ENCODE peak calls at places on chromosome 21, in six cellular contexts. P is HL-60, F is neural progenitor cell, A is HCT116, Z is heart right ventricle, X is hepatocyte. Y is an unnamed sample.

GRCh38 chr21:34020005-34020847 is 53.2 kb upstream of the MRPS6 start:
- DNase-seq in F (no peak), P (peak), X (no peak), Z (no peak), A (no peak), Y (no peak)

GRCh38 chr21:46323227-46323709 is 402 bp downstream of the C21orf58 start:
- DNase-seq in F (peak), A (no peak), Z (no peak), P (no peak), X (peak), Y (no peak)

GRCh38 chr21:33357177-33357576 is 32.4 kb downstream of the IFNAR1 start:
- DNase-seq in A (no peak), P (no peak), F (no peak), X (no peak), Z (no peak), Y (no peak)

GRCh38 chr21:36321325-36322082 is 1.5 kb downstream of the MORC3 start:
- DNase-seq in Z (no peak), F (peak), P (peak), X (peak), A (no peak), Y (no peak)

GRCh38 chr21:42366292-42367010 is at the start of gene TFF1:
- DNase-seq in A (no peak), P (no peak), F (no peak), Z (no peak), X (peak), Y (no peak)

GRCh38 chr21:33761104-33762036 is 119.1 kb downstream of the ITSN1 start:
- DNase-seq in F (no peak), X (peak), P (peak), Z (no peak), A (peak), Y (peak)

GRCh38 chr21:43375827-43376795 is 50.8 kb downstream of the SIK1 start:
- DNase-seq in A (no peak), Z (peak), X (no peak), F (no peak), P (no peak), Y (no peak)

GRCh38 chr21:29647353-29647781 is 292.4 kb downstream of the GRIK1 start:
- DNase-seq in A (no peak), F (no peak), Z (no peak), P (no peak), X (peak), Y (no peak)

GRCh38 chr21:36425286-36425685 is 40.1 kb downstream of the CHAF1B start:
- DNase-seq in P (no peak), Z (no peak), A (no peak), X (no peak), F (no peak), Y (no peak)

GRCh38 chr21:26405735-26406361 is 167.2 kb downstream of the CYYR1 start:
- DNase-seq in F (peak), X (peak), Z (no peak), A (no peak), P (no peak), Y (peak)

GRCh38 chr21:15781986-15782385 is 52.2 kb downstream of the USP25 start:
- DNase-seq in F (no peak), P (no peak), Z (no peak), A (no peak), X (no peak), Y (no peak)

GRCh38 chr21:35783686-35784085 is 276.6 kb downstream of the SETD4 start:
- DNase-seq in A (no peak), P (no peak), X (no peak), F (no peak), Z (no peak), Y (no peak)

GRCh38 chr21:15064576-15065380 is at the start of gene NRIP1:
- DNase-seq in Z (peak), P (peak), F (peak), A (no peak), X (peak), Y (peak)

GRCh38 chr21:25421327-25422028 is 185.8 kb downstream of the MRPL39 start:
- DNase-seq in X (peak), A (no peak), F (peak), Z (no peak), P (peak), Y (no peak)

GRCh38 chr21:16509466-16509865 is 779.7 kb downstream of the USP25 start:
- DNase-seq in X (no peak), F (no peak), P (no peak), A (no peak), Z (no peak), Y (no peak)

GRCh38 chr21:36540700-36541099 is 60.8 kb upstream of the CLDN14 start:
- DNase-seq in X (no peak), F (no peak), Z (no peak), P (no peak), A (no peak), Y (no peak)

GRCh38 chr21:41506526-41507520 is 1.1 kb downstream of the TMPRSS2 start:
- DNase-seq in Z (no peak), A (no peak), F (peak), X (no peak), P (no peak), Y (no peak)

GRCh38 chr21:42782723-42783247 is 96.6 kb downstream of the WDR4 start:
- DNase-seq in F (peak), P (no peak), Z (no peak), X (no peak), A (no peak), Y (no peak)

GRCh38 chr21:42218836-42219605 is at the start of gene ABCG1:
- DNase-seq in X (peak), F (peak), A (no peak), Z (peak), P (no peak), Y (no peak)

GRCh38 chr21:42466700-42467612 is 29.1 kb downstream of the RSPH1 start:
- DNase-seq in P (peak), Z (no peak), X (peak), A (peak), F (peak), Y (no peak)

GRCh38 chr21:30126575-30126974 is 40.0 kb downstream of the CLDN17 start:
- DNase-seq in F (no peak), X (no peak), P (no peak), Z (no peak), A (no peak), Y (peak)

GRCh38 chr21:17371470-17371869 is 141.4 kb upstream of the CXADR start:
- DNase-seq in F (no peak), X (no peak), A (no peak), P (no peak), Z (no peak), Y (peak)

GRCh38 chr21:41328660-41329300 is 12.2 kb downstream of the FAM3B start:
- DNase-seq in F (no peak), A (no peak), Z (no peak), X (no peak), P (no peak), Y (no peak)

GRCh38 chr21:35351434-35351833 is 302.3 kb upstream of the RUNX1 start:
- DNase-seq in F (peak), A (no peak), Z (no peak), X (no peak), P (no peak), Y (no peak)

GRCh38 chr21:25561668-25562641 is 45.3 kb downstream of the MRPL39 start:
- DNase-seq in X (peak), Z (peak), P (peak), A (no peak), F (peak), Y (no peak)

GRCh38 chr21:27838585-27838984 is 871.7 kb upstream of the ADAMTS5 start:
- DNase-seq in P (no peak), X (no peak), A (no peak), Z (no peak), F (no peak), Y (no peak)
- H3K27ac ChIP-seq in P (no peak), X (no peak), A (no peak), Z (peak), F (no peak), Y (no peak)

GRCh38 chr21:44425895-44426662 is 29.2 kb upstream of the LRRC3 start:
- DNase-seq in Z (no peak), F (no peak), A (no peak), X (no peak), P (no peak), Y (no peak)
- H3K27ac ChIP-seq in Z (no peak), F (no peak), A (peak), X (no peak), P (no peak), Y (no peak)

DNA sequence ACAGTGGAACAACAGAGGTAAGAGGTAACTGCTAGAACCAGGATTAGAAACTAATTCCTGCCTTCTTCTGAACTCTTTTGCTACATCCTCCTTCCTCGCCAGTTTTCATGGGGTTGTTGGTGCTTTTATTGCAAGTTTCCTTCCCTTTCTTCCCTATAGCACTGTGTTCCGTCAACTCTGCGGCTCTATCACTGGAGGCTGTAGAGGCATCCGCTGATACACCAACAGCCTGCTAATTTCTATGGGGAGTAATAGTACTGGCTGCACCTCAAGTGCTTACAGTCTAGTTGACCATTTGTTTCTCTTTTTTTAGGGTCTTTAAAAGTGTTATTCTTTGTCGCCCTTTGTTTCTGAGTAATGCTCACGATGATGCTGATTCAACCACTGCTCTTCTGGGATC is 781 bp downstream of the MIS18A start:
- DNase-seq in X (peak), Z (no peak), F (peak), A (no peak), P (peak), Y (no peak)
- H3K27ac ChIP-seq in X (no peak), Z (peak), F (no peak), A (no peak), P (peak), Y (no peak)

GRCh38 chr21:38814126-38815059 is 8.7 kb downstream of the ETS2 start:
- DNase-seq in F (peak), A (no peak), Z (no peak), X (no peak), P (no peak), Y (no peak)
- H3K27ac ChIP-seq in F (no peak), A (no peak), Z (peak), X (peak), P (no peak), Y (peak)

DNA sequence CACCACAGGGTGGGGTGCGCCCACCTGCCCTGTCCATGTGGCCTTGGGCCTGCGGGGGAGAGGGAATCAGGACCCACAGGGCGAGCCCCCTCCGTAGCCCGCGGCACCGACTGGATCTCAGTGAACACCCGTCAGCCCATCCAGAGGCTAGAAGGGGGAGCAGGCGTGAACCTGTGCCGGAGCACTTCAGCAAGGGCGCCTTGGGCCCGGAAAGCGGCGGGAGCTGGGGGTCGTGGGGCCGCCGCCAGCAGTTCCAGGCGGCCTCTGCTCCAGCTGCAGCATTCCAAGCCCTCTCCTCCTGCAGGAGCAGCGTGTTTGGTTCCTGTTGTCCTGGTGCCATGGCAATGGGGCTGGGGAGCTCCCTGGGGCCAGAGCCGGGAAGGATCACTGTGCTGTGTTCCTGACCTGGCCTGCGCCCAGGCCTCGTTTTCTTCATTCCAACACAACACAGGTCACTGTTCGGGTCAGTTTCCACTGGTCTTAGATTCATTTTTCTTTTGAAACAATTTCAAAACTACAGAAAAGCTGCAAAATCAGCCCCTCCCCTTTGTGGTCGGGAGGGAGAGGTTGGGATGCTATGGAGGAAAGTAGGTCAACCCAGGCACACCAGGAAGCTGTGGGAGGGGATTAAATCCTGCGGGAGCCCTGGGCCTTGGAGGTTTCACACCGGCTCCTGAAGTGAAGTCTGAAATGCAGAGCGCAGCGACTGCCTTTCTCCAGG is 18.8 kb downstream of the SLX9 start:
- DNase-seq in Z (peak), F (peak), P (no peak), X (peak), A (no peak), Y (no peak)
- H3K27ac ChIP-seq in Z (peak), F (peak), P (no peak), X (no peak), A (no peak), Y (no peak)

GRCh38 chr21:45103966-45104520 is 29.7 kb downstream of the ADARB1 start:
- DNase-seq in A (no peak), P (peak), F (no peak), X (no peak), Z (no peak), Y (no peak)
- H3K27ac ChIP-seq in A (no peak), P (no peak), F (no peak), X (no peak), Z (peak), Y (no peak)

GRCh38 chr21:44443891-44444285 is 11.4 kb upstream of the LRRC3 start:
- DNase-seq in X (no peak), Z (peak), P (no peak), A (no peak), F (no peak), Y (no peak)

GRCh38 chr21:44441041-44441400 is 14.3 kb upstream of the LRRC3 start:
- DNase-seq in X (no peak), A (no peak), F (no peak), Z (no peak), P (no peak), Y (no peak)

GRCh38 chr21:44441581-44442265 is 13.6 kb upstream of the LRRC3 start:
- DNase-seq in A (no peak), Z (peak), F (no peak), P (no peak), X (no peak), Y (no peak)

GRCh38 chr21:44443291-44443890 is 11.9 kb upstream of the LRRC3 start:
- DNase-seq in X (no peak), P (no peak), F (no peak), A (no peak), Z (no peak), Y (no peak)

GRCh38 chr21:44442266-44443125 is 12.8 kb upstream of the LRRC3 start:
- DNase-seq in Z (peak), P (no peak), F (no peak), A (no peak), X (no peak), Y (no peak)
- H3K27ac ChIP-seq in Z (no peak), P (no peak), F (no peak), A (no peak), X (no peak), Y (no peak)

Y was measured in epithelial cell of prostate.